ENCODE peak calls at places on chromosome 15, in five cellular contexts. U is mesothelial cell of epicardium; S is HT1080; V is stimulated activated CD4-positive, alpha-beta T cell treated with anti-CD3 and anti-CD28 coated beads, Interleukin-4, amount 100 ng/mL, for 4 hours; W is omental fat pad. J is an unnamed sample.
A peak's percentile ranks its signal among the peaks of the same experiment; 100 is the strongest.

GRCh38 chr15:39041979-39042485 is 477.4 kb upstream of the RASGRP1 start:
- DNase-seq in W (no peak), V (no peak), S (no peak), U (no peak), J (no peak)

GRCh38 chr15:36422631-36423030 is 156.8 kb upstream of the CDIN1 start:
- DNase-seq in V (no peak), U (no peak), S (no peak), W (no peak), J (no peak)

GRCh38 chr15:48205981-48206380 is at the start of gene SLC12A1:
- DNase-seq in U (no peak), V (no peak), W (no peak), S (no peak), J (no peak)

GRCh38 chr15:79179108-79179561 is 88.6 kb upstream of the RASGRF1 start:
- DNase-seq in U (no peak), W (no peak), V (no peak), S (peak; percentile 70), J (no peak)

GRCh38 chr15:96123028-96123400 is 207.5 kb upstream of the NR2F2 start:
- DNase-seq in V (no peak), S (no peak), W (no peak), U (no peak), J (no peak)

GRCh38 chr15:99708563-99708962 is 24.7 kb downstream of the LYSMD4 start:
- DNase-seq in S (peak; percentile 92), U (no peak), W (peak; percentile 50), V (no peak), J (peak; percentile 66)

GRCh38 chr15:62711691-62712454 is 330.7 kb upstream of the TPM1 start:
- DNase-seq in U (no peak), W (no peak), S (peak; percentile 38), V (no peak), J (no peak)

GRCh38 chr15:85329561-85330421 is 50.6 kb upstream of the AKAP13 start:
- DNase-seq in S (peak; percentile 48), V (peak; percentile 18), W (no peak), U (no peak), J (no peak)

GRCh38 chr15:80170596-80170995 is 17.8 kb downstream of the FAH start:
- DNase-seq in U (no peak), W (no peak), S (no peak), V (no peak), J (no peak)

J was measured in tibial nerve.